ENCODE peak calls at places on chromosomes 11 and 22, in nine cellular contexts. W, S, X, B, K, T, A, H and C are unnamed samples.
A peak's percentile ranks its signal among the peaks of the same experiment; 100 is the strongest.

GRCh38 chr11:115912484-115912945 is 408.3 kb upstream of the CADM1 start:
- DNase-seq in W (no peak), B (no peak), K (no peak), A (peak; percentile 37), X (no peak), T (peak; percentile 42), S (peak; percentile 58), H (peak; percentile 83), C (no peak)

GRCh38 chr11:95991545-95991944 is 67.6 kb upstream of the MTMR2 start:
- DNase-seq in X (peak; percentile 84), W (no peak), H (no peak), T (no peak), S (no peak), K (no peak), A (no peak), B (no peak), C (peak; percentile 59)

GRCh38 chr11:61138940-61139339 is 22.3 kb downstream of the VPS37C start:
- DNase-seq in T (peak; percentile 36), B (peak; percentile 89), K (peak; percentile 18), S (no peak), H (no peak), A (no peak), W (no peak), X (peak; percentile 51), C (peak; percentile 66)

GRCh38 chr22:24985824-24986214 is 33.3 kb downstream of the KIAA1671 start:
- DNase-seq in X (peak; percentile 73), H (no peak), T (no peak), B (peak; percentile 96), K (no peak), W (no peak), S (no peak), A (no peak), C (peak; percentile 74)

GRCh38 chr11:116499396-116500001 is 273.3 kb downstream of the BUD13 start:
- DNase-seq in X (peak; percentile 44), K (peak; percentile 62), B (peak; percentile 61), S (peak; percentile 18), W (peak; percentile 86), A (peak; percentile 74), T (peak; percentile 94), H (peak; percentile 77), C (no peak)

GRCh38 chr11:30406978-30407762 is 84.3 kb downstream of the ARL14EP start:
- DNase-seq in A (no peak), K (no peak), X (no peak), S (no peak), T (no peak), H (no peak), W (no peak), B (no peak), C (no peak)

GRCh38 chr11:11738370-11738769 is 103.4 kb upstream of the USP47 start:
- DNase-seq in K (no peak), X (no peak), A (no peak), B (no peak), T (no peak), S (no peak), H (no peak), W (no peak), C (no peak)

GRCh38 chr11:134999490-135000066 is 587.5 kb upstream of the B3GAT1 start:
- DNase-seq in W (no peak), X (no peak), A (no peak), B (no peak), T (no peak), S (no peak), H (no peak), K (no peak), C (no peak)

DNA sequence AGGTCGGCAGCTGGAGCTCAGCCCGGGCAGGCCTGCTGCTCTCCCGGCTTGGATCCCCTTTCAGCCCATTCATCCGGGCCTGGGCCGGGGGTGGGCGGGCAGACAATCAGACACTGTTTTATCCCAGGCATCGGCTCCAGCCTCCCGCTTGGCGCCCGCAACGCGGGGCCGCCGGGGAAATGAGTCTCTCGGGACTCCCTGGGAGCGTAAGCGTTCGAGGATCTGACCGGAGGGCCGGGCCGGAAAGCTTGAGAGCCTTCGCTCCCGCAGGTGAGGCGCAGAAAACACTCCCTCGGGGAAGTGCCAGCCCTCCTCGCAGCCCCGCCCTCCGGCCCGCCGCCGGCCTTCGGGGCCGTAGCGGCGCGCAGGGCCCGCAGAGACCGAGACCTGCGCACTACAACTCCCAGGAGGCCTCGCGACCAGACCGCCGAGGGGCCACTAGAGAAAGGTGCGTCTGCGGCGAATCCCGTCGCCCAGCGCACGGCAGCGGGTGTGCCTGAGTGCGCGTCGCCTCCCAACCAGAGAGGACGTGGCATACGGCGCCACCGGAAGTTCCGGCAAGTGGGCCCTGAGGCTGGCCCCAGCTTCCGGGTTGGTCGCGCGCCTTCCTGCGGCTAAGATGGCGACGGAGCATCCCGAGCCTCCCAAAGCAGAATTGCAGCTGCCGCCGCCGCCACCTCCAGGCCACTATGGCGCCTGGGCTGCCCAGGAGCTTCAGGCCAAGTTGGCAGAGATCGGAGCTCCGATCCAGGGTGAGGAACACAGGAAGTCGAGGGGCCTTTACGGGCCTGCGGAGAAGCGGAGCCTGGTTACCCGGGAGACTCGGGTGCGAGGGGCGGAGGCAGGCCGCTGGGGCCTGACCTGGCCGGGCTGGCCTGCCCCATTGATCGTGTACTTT is at the start of gene SF3B2:
- DNase-seq in X (peak; percentile 98), K (peak; percentile 98), H (peak; percentile 100), S (peak; percentile 100), W (peak; percentile 98), T (peak; percentile 98), B (peak; percentile 99), A (peak; percentile 99), C (peak; percentile 95)
- H3K4me3 ChIP-seq in X (peak within 1 kb of the TSS; percentile 93), K (peak within 1 kb of the TSS; percentile 70), H (peak within 1 kb of the TSS; percentile 83), S (peak within 1 kb of the TSS; percentile 98), W (peak within 1 kb of the TSS; percentile 89), T (peak within 1 kb of the TSS; percentile 85), B (peak within 1 kb of the TSS; percentile 95), A (peak within 1 kb of the TSS; percentile 89), C (peak within 1 kb of the TSS; percentile 97)

GRCh38 chr11:64742087-64742939 is 1.6 kb downstream of the RASGRP2 start:
- DNase-seq in T (peak; percentile 40), K (no peak), H (peak; percentile 45), W (no peak), A (no peak), X (no peak), S (peak; percentile 48), B (no peak), C (no peak)

GRCh38 chr11:64744544-64745218 is 739 bp upstream of the RASGRP2 start:
- DNase-seq in T (peak; percentile 62), A (no peak), W (no peak), H (no peak), X (no peak), S (no peak), B (no peak), K (no peak), C (no peak)

GRCh38 chr11:64745219-64745522 is 1.2 kb upstream of the RASGRP2 start:
- DNase-seq in B (no peak), W (peak; percentile 81), A (peak; percentile 75), K (peak; percentile 98), X (no peak), S (peak; percentile 76), H (peak; percentile 82), T (peak; percentile 44), C (no peak)

GRCh38 chr11:64742940-64743590 is 877 bp downstream of the RASGRP2 start:
- DNase-seq in K (peak; percentile 29), A (peak; percentile 71), T (peak; percentile 80), B (peak; percentile 45), H (peak; percentile 60), W (peak; percentile 80), S (peak; percentile 71), X (no peak), C (no peak)

GRCh38 chr11:64743591-64744543 is at the start of gene RASGRP2:
- DNase-seq in T (peak; percentile 45), W (peak; percentile 84), H (peak; percentile 67), K (peak; percentile 58), B (peak; percentile 28), X (no peak), S (peak; percentile 64), A (peak; percentile 70), C (no peak)
- TF ChIP-seq CTCF in T (peak; percentile 67), W (peak; percentile 54), H (peak; percentile 74), K (peak; percentile 69), B (peak; percentile 68), X (peak; percentile 45), S (peak; percentile 80), A (peak; percentile 50), C (peak; percentile 74)

GRCh38 chr11:58957922-58958321 is 18.6 kb downstream of the GLYATL1 start:
- DNase-seq in B (no peak), S (no peak), H (peak; percentile 58), A (no peak), T (no peak), K (no peak), W (no peak), X (no peak), C (no peak)

GRCh38 chr11:58958500-58958899 is 19.2 kb downstream of the GLYATL1 start:
- DNase-seq in W (peak; percentile 67), K (peak; percentile 34), X (no peak), T (peak; percentile 36), A (peak; percentile 48), H (peak; percentile 65), B (no peak), S (no peak), C (no peak)

GRCh38 chr11:58968251-58968711 is 29.0 kb downstream of the GLYATL1 start:
- DNase-seq in X (no peak), A (peak; percentile 7), K (no peak), S (no peak), B (no peak), T (no peak), W (no peak), H (no peak), C (no peak)

GRCh38 chr11:58965246-58965985 is 26.1 kb downstream of the GLYATL1 start:
- DNase-seq in A (no peak), X (no peak), T (no peak), B (no peak), K (no peak), W (no peak), H (no peak), S (no peak), C (no peak)

DNA sequence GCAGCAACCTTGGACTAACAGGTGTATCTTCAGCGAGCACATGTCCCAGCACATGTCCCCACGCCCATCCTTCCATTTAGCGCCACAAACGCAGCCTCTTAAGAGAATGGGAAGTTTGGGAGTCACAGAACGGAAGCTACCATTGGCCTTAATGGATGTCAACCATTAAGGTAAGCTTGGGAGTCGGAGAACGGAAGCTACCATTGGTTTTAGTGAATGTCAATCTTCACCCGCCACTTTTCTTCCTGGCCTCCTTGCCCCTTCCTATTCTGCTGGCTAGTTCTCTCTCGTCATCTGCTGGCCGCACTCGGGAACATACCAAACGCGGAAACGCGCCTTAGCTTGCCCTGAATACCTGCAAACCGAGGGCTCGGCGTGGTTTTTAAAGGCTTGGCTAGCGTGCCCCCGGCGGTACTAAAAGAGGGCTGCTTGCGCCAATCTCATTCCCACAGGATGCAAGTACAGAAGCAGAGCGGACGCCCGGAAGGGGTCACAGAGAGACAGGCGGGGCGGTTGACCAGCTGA is 24.3 kb downstream of the GLYATL1 start:
- DNase-seq in T (peak; percentile 46), A (peak; percentile 60), H (peak; percentile 13), K (no peak), X (peak; percentile 82), W (no peak), B (peak; percentile 54), S (no peak), C (peak; percentile 39)
- H3K4me3 ChIP-seq in T (peak overlapping the region; percentile 20), A (no peak overlapping the region), H (no peak overlapping the region), K (no peak overlapping the region), X (peak overlapping the region; percentile 38), W (no peak overlapping the region), B (peak overlapping the region; percentile 20), S (no peak overlapping the region), C (peak overlapping the region; percentile 34)

DNA sequence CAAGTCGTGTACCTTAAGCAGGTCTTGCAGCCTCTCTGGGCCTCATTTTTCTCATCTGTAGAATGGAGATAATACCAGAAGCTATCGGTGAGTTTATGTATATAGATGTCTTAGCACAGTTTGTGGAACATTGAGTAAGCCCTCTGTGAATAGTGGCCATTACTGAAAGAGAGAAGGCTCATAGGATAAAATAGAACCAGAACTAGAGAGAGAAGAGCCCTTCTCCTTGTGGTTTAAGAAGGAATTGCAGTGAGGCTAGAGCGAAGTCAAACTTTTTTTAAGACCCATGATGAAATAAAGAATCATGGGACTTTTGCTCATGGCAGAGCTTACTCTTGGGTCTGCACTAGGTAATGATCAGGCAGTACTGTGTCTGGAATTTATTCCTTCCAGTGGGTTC is 137.1 kb downstream of the TRIM44 start:
- DNase-seq in X (no peak), B (no peak), H (no peak), K (no peak), S (no peak), T (no peak), W (no peak), A (no peak), C (no peak)
- TF ChIP-seq CTCF in X (peak; percentile 22), B (peak; percentile 23), H (no peak), K (peak; percentile 27), S (no peak), T (peak; percentile 7), W (no peak), A (no peak), C (peak; percentile 27)